ENCODE peak calls at places on chromosomes 2 and 18, in nine cellular contexts. D is IMR-90, I is sigmoid colon, Q is tibial nerve, A is H1, K is uterus, C is stomach, M is transverse colon, O is right lobe of liver. R is an unnamed sample. For H3K4me1, the result is how much of the 10 kb centered on the place peaks cover.

GRCh38 chr2:10507106-10507505 is 59.0 kb upstream of the ODC1 start:
- DNase-seq in D (no peak), I (no peak), Q (no peak), A (peak), K (no peak), C (peak), M (no peak), O (no peak), R (no peak)

GRCh38 chr2:85915606-85916303 is 27.0 kb upstream of the ST3GAL5 start:
- DNase-seq in D (peak), I (no peak), Q (no peak), A (no peak), K (no peak), C (no peak), M (no peak), O (no peak), R (no peak)

GRCh38 chr2:202307690-202308089 is 42.1 kb downstream of the NOP58 start:
- DNase-seq in D (no peak), I (no peak), Q (no peak), A (peak), K (no peak), C (no peak), M (no peak), O (no peak), R (no peak)

GRCh38 chr2:112204411-112204810 is 50.4 kb downstream of the ZC3H8 start:
- DNase-seq in D (peak), I (no peak), Q (no peak), A (no peak), K (no peak), C (no peak), M (no peak), O (no peak), R (no peak)

GRCh38 chr2:179410552-179411356 is 146.1 kb upstream of the SESTD1 start:
- DNase-seq in D (peak), I (peak), Q (no peak), A (peak), K (peak), C (peak), M (peak), O (peak), R (peak)

GRCh38 chr2:29010946-29011649 is 30.0 kb downstream of the TOGARAM2 start:
- DNase-seq in D (peak), I (no peak), Q (no peak), A (no peak), K (no peak), C (peak), M (peak), O (no peak), R (no peak)

GRCh38 chr2:202237787-202238233 is 587 bp downstream of the SUMO1 start:
- DNase-seq in D (peak), I (peak), Q (no peak), A (no peak), K (peak), C (no peak), M (peak), O (peak), R (peak)

GRCh38 chr2:148122788-148123187 is 101.9 kb downstream of the MBD5 start:
- DNase-seq in D (peak), I (no peak), Q (no peak), A (no peak), K (no peak), C (no peak), M (no peak), O (no peak), R (no peak)

GRCh38 chr2:195026261-195026660 is 630.8 kb upstream of the SLC39A10 start:
- DNase-seq in D (peak), I (no peak), Q (no peak), A (no peak), K (no peak), C (no peak), M (no peak), O (no peak), R (no peak)

GRCh38 chr2:238913931-238914647 is 66.2 kb downstream of the TWIST2 start:
- DNase-seq in D (no peak), I (peak), Q (no peak), A (no peak), K (no peak), C (no peak), M (no peak), O (no peak), R (no peak)

GRCh38 chr2:13193900-13194299 is 477.2 kb downstream of the TRIB2 start:
- DNase-seq in D (peak), I (no peak), Q (no peak), A (no peak), K (no peak), C (no peak), M (no peak), O (no peak), R (no peak)

GRCh38 chr2:458431-458827 is 170.5 kb upstream of the ALKAL2 start:
- DNase-seq in D (no peak), I (no peak), Q (no peak), A (no peak), K (no peak), C (no peak), M (no peak), O (no peak), R (no peak)

GRCh38 chr2:239165206-239165831 is 235.5 kb downstream of the HDAC4 start:
- DNase-seq in D (no peak), I (peak), Q (no peak), A (no peak), K (peak), C (no peak), M (no peak), O (peak), R (no peak)

GRCh38 chr2:45009303-45009927 is at the start of gene SIX2:
- DNase-seq in D (peak), I (peak), Q (peak), A (peak), K (peak), C (peak), M (peak), O (peak), R (peak)

GRCh38 chr2:130381145-130381544 is 25.3 kb downstream of the PTPN18 start:
- DNase-seq in D (no peak), I (peak), Q (no peak), A (no peak), K (no peak), C (no peak), M (no peak), O (no peak), R (no peak)

GRCh38 chr2:130378206-130378897 is 22.5 kb downstream of the PTPN18 start:
- DNase-seq in D (no peak), I (no peak), Q (no peak), A (no peak), K (no peak), C (no peak), M (no peak), O (no peak), R (no peak)

GRCh38 chr2:130378898-130379214 is 23.0 kb downstream of the PTPN18 start:
- DNase-seq in D (no peak), I (peak), Q (no peak), A (no peak), K (no peak), C (no peak), M (no peak), O (no peak), R (no peak)

GRCh38 chr2:130381619-130382018 is 25.8 kb downstream of the PTPN18 start:
- DNase-seq in D (no peak), I (no peak), Q (no peak), A (no peak), K (no peak), C (no peak), M (no peak), O (no peak), R (no peak)

DNA sequence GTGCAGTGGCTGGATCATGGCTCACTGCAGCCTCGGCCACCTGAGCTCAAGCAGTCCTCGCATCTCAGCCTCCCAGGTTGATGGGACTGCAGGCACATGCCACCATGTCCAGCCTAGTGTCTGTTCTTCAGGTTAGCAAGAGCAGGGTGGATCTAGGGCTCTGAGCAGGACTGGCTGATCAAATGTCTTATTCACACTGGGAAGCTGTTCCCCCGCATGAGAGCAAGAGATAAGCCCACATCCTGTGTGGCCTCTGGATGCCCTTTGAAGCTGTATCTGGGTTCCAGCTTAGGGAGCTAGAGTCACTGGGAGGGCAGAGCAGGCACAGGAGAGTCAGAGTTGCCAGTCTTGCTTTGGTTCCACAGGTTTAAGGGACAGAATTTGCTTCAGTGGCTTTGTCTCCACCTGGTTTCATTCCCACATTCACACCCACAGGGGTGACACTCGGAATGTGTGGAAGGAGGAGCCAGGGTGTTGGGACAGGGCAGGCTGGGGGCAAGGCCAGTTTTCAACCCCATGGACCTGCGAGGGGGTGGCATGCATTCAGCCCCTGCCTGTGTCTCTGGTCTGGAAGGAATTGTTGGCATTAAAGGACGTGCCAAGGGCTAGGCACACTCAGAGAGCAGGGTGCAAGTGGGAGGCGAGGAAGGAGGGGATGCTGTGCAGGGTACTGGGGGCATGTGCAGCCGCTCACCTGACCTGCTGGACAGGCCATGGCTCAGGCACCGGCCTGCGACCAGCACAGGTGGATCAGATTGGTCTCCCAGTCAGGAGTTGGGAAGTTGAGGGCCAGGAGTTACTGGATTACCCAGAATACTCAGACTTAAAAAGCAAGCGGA is 24.5 kb downstream of the PTPN18 start:
- DNase-seq in D (no peak), I (peak), Q (no peak), A (no peak), K (no peak), C (no peak), M (no peak), O (no peak), R (no peak)
- H3K4me1 ChIP-seq in D (under half), I (under half), Q (under half), A (under half), K (under half), C (under half), M (under half), O (under half), R (under half)

DNA sequence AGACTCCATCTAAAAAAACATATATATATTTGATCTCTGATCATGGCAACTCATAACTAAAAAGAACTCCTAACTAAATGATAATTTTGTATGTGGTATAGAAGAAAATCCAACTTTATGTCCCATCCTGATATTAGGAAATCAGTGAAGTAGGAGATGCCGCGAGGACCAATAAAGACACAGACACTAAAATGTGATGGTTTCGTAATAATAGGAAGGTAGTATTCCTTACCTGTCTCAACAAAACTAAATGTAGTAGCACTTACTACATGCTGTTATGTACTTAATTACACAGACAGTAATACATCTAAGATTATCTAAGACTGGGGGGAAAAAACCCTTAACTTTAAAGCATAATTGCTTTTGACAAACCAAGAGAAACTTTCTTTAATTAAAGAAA is 63.5 kb downstream of the TRIP12 start:
- DNase-seq in D (no peak), I (no peak), Q (no peak), A (no peak), K (no peak), C (no peak), M (no peak), O (no peak), R (no peak)
- TF ChIP-seq POLR2A in D (no peak), I (no peak), Q (no peak), A (no peak), K (no peak), C (no peak), M (no peak), O (no peak), R (no peak)

GRCh38 chr18:22453337-22453736 is 35.6 kb upstream of the CTAGE1 start:
- DNase-seq in D (no peak), I (no peak), Q (no peak), A (no peak), K (no peak), C (no peak), M (no peak), O (no peak), R (no peak)

GRCh38 chr18:22452226-22452668 is 34.5 kb upstream of the CTAGE1 start:
- DNase-seq in D (no peak), I (no peak), Q (no peak), A (no peak), K (no peak), C (no peak), M (no peak), O (no peak), R (no peak)

GRCh38 chr18:22457552-22457951 is 39.8 kb upstream of the CTAGE1 start:
- DNase-seq in D (no peak), I (no peak), Q (no peak), A (no peak), K (no peak), C (no peak), M (no peak), O (no peak), R (no peak)

GRCh38 chr18:22451796-22452195 is 34.1 kb upstream of the CTAGE1 start:
- DNase-seq in D (no peak), I (no peak), Q (no peak), A (peak), K (no peak), C (no peak), M (no peak), O (no peak), R (no peak)

GRCh38 chr18:22455425-22456150 is 37.9 kb upstream of the CTAGE1 start:
- DNase-seq in D (no peak), I (no peak), Q (no peak), A (no peak), K (no peak), C (no peak), M (no peak), O (no peak), R (peak)
- H3K27ac ChIP-seq in D (no peak), I (no peak), Q (no peak), A (no peak), K (peak), C (no peak), M (no peak), O (no peak), R (no peak)

DNA sequence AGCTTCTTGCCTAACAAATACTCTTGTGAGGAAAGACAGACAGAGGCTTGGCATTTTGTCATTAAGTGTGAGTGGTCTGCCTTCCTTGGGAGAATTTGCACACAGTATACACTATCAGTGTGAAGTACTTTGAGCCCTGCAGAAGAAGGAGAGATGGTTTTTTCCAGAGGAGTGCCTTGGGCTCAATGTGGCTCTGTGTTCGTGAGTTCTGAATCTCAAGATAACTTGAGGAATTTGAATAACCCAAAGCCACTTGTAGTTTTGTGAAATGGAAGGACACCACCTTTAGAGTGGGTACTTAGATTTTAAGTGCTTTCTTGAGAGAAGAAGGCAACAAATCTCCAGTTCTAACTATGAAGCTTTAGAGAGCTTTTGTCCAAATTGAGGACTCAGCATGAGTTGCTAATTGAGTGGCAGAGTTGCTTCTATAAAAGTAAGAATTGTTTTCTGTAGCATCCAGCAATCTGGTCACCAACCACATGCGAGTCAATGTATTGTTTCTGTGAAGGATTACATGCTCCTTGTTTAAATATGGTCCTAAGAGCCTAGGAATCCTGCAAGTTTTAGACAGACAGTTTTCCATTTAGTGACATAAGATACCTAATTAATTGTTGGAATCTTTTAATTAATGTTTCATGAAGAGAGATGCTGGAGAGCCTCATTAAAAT is 68.3 kb downstream of the BABAM2 start:
- DNase-seq in D (peak), I (no peak), Q (no peak), A (no peak), K (no peak), C (no peak), M (no peak), O (no peak), R (no peak)
- H3K4me1 ChIP-seq in D (under half), I (under half), Q (under half), A (under half), K (under half), C (under half), M (under half), O (under half), R (under half)

DNA sequence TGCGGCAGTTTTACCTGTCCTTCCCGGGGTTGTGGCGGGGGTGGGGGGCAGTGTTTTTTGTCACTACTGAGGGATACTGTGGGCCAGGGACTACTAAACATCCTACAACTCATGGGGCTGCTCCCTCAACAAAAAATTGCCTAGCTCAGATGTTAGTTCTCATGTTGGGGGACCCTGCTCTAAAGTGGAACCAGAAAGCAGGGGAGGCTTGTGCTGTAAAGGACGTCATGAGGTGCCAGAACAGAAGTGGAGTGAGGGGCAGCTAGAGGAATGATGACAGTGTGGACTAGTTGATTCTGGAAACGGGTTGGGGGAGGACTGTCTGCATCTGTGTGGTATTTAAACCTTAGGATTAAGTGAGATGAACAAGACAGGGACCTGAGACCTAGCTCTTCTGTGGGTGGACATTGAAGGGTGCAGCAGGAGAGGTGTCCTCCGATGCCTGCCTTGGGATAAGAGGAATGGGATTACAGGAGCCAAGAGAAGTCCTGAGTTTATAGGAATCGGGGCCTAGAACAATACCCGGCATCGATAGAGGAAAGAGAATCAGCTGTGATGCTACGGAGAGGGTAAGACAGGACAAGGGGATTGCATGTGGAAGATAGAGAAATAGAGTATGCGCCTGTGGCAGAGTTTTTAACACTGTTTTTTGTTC is 2.7 kb downstream of the RPL31 start:
- DNase-seq in D (no peak), I (no peak), Q (no peak), A (no peak), K (no peak), C (no peak), M (no peak), O (no peak), R (no peak)
- TF ChIP-seq POLR2A in D (no peak), I (no peak), Q (no peak), A (no peak), K (no peak), C (no peak), M (no peak), O (no peak), R (no peak)

GRCh38 chr2:152471499-152471898 is 136.5 kb downstream of the FMNL2 start:
- DNase-seq in D (no peak), I (no peak), Q (no peak), A (peak), K (no peak), C (no peak), M (no peak), O (no peak), R (no peak)

GRCh38 chr2:152471013-152471412 is 136.0 kb downstream of the FMNL2 start:
- DNase-seq in D (no peak), I (no peak), Q (no peak), A (no peak), K (no peak), C (no peak), M (no peak), O (no peak), R (no peak)

GRCh38 chr2:152475982-152476381 is 141.0 kb downstream of the FMNL2 start:
- DNase-seq in D (no peak), I (no peak), Q (no peak), A (no peak), K (no peak), C (no peak), M (no peak), O (no peak), R (no peak)

GRCh38 chr2:152472524-152472923 is 137.6 kb downstream of the FMNL2 start:
- DNase-seq in D (no peak), I (no peak), Q (no peak), A (peak), K (no peak), C (no peak), M (no peak), O (no peak), R (no peak)

GRCh38 chr2:152473151-152473857 is 138.3 kb downstream of the FMNL2 start:
- DNase-seq in D (no peak), I (no peak), Q (no peak), A (no peak), K (no peak), C (no peak), M (no peak), O (no peak), R (no peak)
- H3K27ac ChIP-seq in D (no peak), I (no peak), Q (peak), A (no peak), K (no peak), C (peak), M (no peak), O (no peak), R (no peak)

DNA sequence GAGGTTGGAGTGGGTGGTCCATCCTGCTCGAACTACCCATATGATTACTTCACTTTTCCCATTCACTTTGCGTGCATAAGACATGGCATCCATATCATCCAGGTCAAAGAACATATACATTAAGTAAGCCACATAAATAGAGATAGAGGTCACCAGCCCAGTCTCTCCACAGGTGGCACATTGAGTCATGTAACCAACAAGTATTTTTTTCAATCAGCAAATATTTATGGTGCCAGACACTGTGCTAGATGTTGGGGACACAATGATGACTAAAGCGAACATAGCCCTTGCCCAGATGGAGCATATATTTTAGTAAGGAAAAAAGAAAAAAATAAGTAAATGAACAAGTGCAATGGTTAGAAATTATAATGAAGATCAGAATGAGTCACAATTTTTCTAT is 83.6 kb upstream of the LCLAT1 start:
- DNase-seq in D (no peak), I (no peak), Q (no peak), A (no peak), K (no peak), C (no peak), M (no peak), O (no peak), R (no peak)
- H3K4me1 ChIP-seq in D (under half), I (under half), Q (under half), A (under half), K (under half), C (under half), M (under half), O (under half), R (under half)

R was measured in prostate gland.